ENCODE peak calls at places on chromosomes 6 and 20, in seven cellular contexts. I is psoas muscle; D is DMS79; N is HT1080; X is activated T-cell treated with anti-CD3 and anti-CD28 coated beads, Interleukin-2, amount 50 U/mL, for 72 hours; W is fibroblast of the aortic adventitia; B is activated T-helper 1 cell treated with anti-CD3 and anti-CD28 coated beads, Interleukin-2, amount 50 U/mL, for 16 hours. A is an unnamed sample.

GRCh38 chr6:148758492-148758891 is 11.7 kb downstream of the UST start:
- DNase-seq in I (no peak), D (no peak), N (no peak), X (peak; percentile 73), W (no peak), B (no peak), A (peak; percentile 95)

GRCh38 chr6:35438378-35438777 is 13.8 kb upstream of the FANCE start:
- DNase-seq in I (no peak), D (no peak), N (no peak), X (no peak), W (no peak), B (no peak), A (no peak)

GRCh38 chr6:72819609-72820008 is 197.7 kb downstream of the KCNQ5 start:
- DNase-seq in I (peak; percentile 21), D (no peak), N (peak; percentile 34), X (no peak), W (no peak), B (no peak), A (no peak)

GRCh38 chr6:38180586-38180985 is 361.1 kb downstream of the ZFAND3 start:
- DNase-seq in I (no peak), D (no peak), N (no peak), X (no peak), W (no peak), B (no peak), A (no peak)

GRCh38 chr6:147973806-147974205 is 368.8 kb upstream of the SASH1 start:
- DNase-seq in I (no peak), D (no peak), N (no peak), X (no peak), W (no peak), B (no peak), A (no peak)

GRCh38 chr6:146027586-146028249 is 1.1 kb upstream of the GRM1 start:
- DNase-seq in I (no peak), D (no peak), N (no peak), X (no peak), W (no peak), B (no peak), A (no peak)

GRCh38 chr6:21003780-21004541 is 469.7 kb downstream of the CDKAL1 start:
- DNase-seq in I (no peak), D (no peak), N (peak; percentile 80), X (no peak), W (peak; percentile 96), B (no peak), A (peak; percentile 27)

GRCh38 chr6:40350193-40350941 is 236.8 kb downstream of the LRFN2 start:
- DNase-seq in I (no peak), D (no peak), N (no peak), X (no peak), W (no peak), B (no peak), A (no peak)

GRCh38 chr6:43636312-43636667 is 650 bp downstream of the MAD2L1BP start:
- DNase-seq in I (no peak), D (no peak), N (no peak), X (no peak), W (peak; percentile 27), B (no peak), A (peak; percentile 26)

GRCh38 chr20:7362601-7363000 is 577.7 kb downstream of the HAO1 start:
- DNase-seq in I (no peak), D (no peak), N (no peak), X (no peak), W (no peak), B (no peak), A (no peak)

GRCh38 chr6:63839485-63839884 is 203.9 kb downstream of the PHF3 start:
- DNase-seq in I (no peak), D (no peak), N (peak; percentile 37), X (no peak), W (peak; percentile 15), B (no peak), A (no peak)

GRCh38 chr6:87847135-87847829 is 145.2 kb upstream of the AKIRIN2 start:
- DNase-seq in I (no peak), D (no peak), N (no peak), X (no peak), W (no peak), B (no peak), A (no peak)

GRCh38 chr20:23349338-23350006 is 1.1 kb upstream of the NXT1 start:
- DNase-seq in I (no peak), D (no peak), N (no peak), X (no peak), W (peak; percentile 63), B (no peak), A (no peak)

A was measured in OCI-LY7.